ENCODE peak calls at places on chromosomes 2 and 18, in nine cellular contexts. Q, G, W, N, D, Y, X, U and F are unnamed samples.

GRCh38 chr2:85753525-85754312 is at the start of gene ATOH8:
- DNase-seq in Q (no peak), G (no peak), W (no peak), N (peak), D (peak), Y (no peak), X (no peak), U (peak), F (peak)

GRCh38 chr2:174634130-174635014 is 36.8 kb upstream of the WIPF1 start:
- DNase-seq in Q (no peak), G (no peak), W (no peak), N (no peak), D (peak), Y (peak), X (peak), U (no peak), F (no peak)

GRCh38 chr2:11097038-11097720 is 58.1 kb upstream of the SLC66A3 start:
- DNase-seq in Q (no peak), G (no peak), W (no peak), N (peak), D (no peak), Y (no peak), X (no peak), U (peak), F (no peak)

GRCh38 chr2:182252534-182252933 is 174.3 kb downstream of the PDE1A start:
- DNase-seq in Q (no peak), G (no peak), W (no peak), N (no peak), D (no peak), Y (no peak), X (no peak), U (no peak), F (no peak)

GRCh38 chr2:198517961-198518360 is 713.6 kb downstream of the PLCL1 start:
- DNase-seq in Q (no peak), G (no peak), W (no peak), N (no peak), D (no peak), Y (no peak), X (no peak), U (no peak), F (no peak)

GRCh38 chr2:164917296-164917903 is 37.9 kb downstream of the SLC38A11 start:
- DNase-seq in Q (no peak), G (peak), W (peak), N (peak), D (no peak), Y (no peak), X (no peak), U (peak), F (peak)

GRCh38 chr2:8592736-8593135 is 89.1 kb upstream of the ID2 start:
- DNase-seq in Q (no peak), G (no peak), W (no peak), N (no peak), D (no peak), Y (no peak), X (no peak), U (peak), F (no peak)

GRCh38 chr2:68367918-68368656 is 3.0 kb downstream of the PLEK start:
- DNase-seq in Q (no peak), G (no peak), W (no peak), N (no peak), D (no peak), Y (no peak), X (no peak), U (no peak), F (no peak)

GRCh38 chr2:199452200-199452990 is 5.3 kb downstream of the SATB2 start:
- DNase-seq in Q (no peak), G (no peak), W (no peak), N (no peak), D (no peak), Y (no peak), X (no peak), U (no peak), F (no peak)

GRCh38 chr2:98300475-98300874 is 45.8 kb upstream of the CNGA3 start:
- DNase-seq in Q (no peak), G (no peak), W (no peak), N (no peak), D (no peak), Y (no peak), X (no peak), U (no peak), F (no peak)

GRCh38 chr2:96527052-96527964 is 9.2 kb upstream of the ARID5A start:
- DNase-seq in Q (peak), G (no peak), W (no peak), N (no peak), D (peak), Y (peak), X (peak), U (no peak), F (peak)

GRCh38 chr18:8188196-8188595 is 421.0 kb upstream of the RAB12 start:
- DNase-seq in Q (no peak), G (no peak), W (no peak), N (no peak), D (no peak), Y (no peak), X (no peak), U (no peak), F (no peak)

GRCh38 chr2:219352448-219353023 is 20.0 kb upstream of the RESP18 start:
- DNase-seq in Q (no peak), G (peak), W (peak), N (peak), D (peak), Y (peak), X (peak), U (no peak), F (peak)

GRCh38 chr2:167924556-167924955 is 322.8 kb downstream of the STK39 start:
- DNase-seq in Q (no peak), G (peak), W (no peak), N (no peak), D (no peak), Y (no peak), X (no peak), U (no peak), F (no peak)